ENCODE peak calls at places on chromosomes 11 and 22, in ten cellular contexts. H is RWPE1; Y is activated CD8-positive, alpha-beta memory T cell treated with anti-CD3 and anti-CD28 coated beads, Interleukin-2, amount 50 U/mL, for 4 hours; A is fibroblast of lung; K is T1000; S is nephron progenitor cell; F is neuronal stem cell; V is GM20000; U is AG04450; X is mucosa of descending colon. P is an unnamed sample.
A peak's percentile ranks its signal among the peaks of the same experiment; 100 is the strongest.

GRCh38 chr11:16897460-16898061 is 116.7 kb downstream of the PLEKHA7 start:
- DNase-seq in H (no peak), Y (no peak), A (no peak), K (no peak), S (no peak), F (peak; percentile 76), V (no peak), U (no peak), X (no peak), P (peak; percentile 84)

GRCh38 chr22:26674211-26675190 is 17.1 kb downstream of the MIAT start:
- DNase-seq in H (no peak), Y (no peak), A (no peak), K (no peak), S (no peak), F (no peak), V (peak; percentile 31), U (no peak), X (no peak), P (no peak)

GRCh38 chr22:17873116-17873515 is 98.8 kb upstream of the BID start:
- DNase-seq in H (no peak), Y (no peak), A (no peak), K (no peak), S (no peak), F (no peak), V (no peak), U (no peak), X (no peak), P (no peak)

GRCh38 chr22:35540600-35541253 is at the start of gene RASD2:
- DNase-seq in H (peak; percentile 8), Y (no peak), A (no peak), K (peak; percentile 56), S (peak; percentile 58), F (no peak), V (no peak), U (no peak), X (peak; percentile 45), P (peak; percentile 54)

GRCh38 chr22:30196141-30196866 is 50.3 kb downstream of the LIF start:
- DNase-seq in H (peak; percentile 93), Y (peak; percentile 26), A (peak; percentile 100), K (peak; percentile 90), S (peak; percentile 79), F (no peak), V (peak; percentile 64), U (peak; percentile 100), X (peak; percentile 46), P (peak; percentile 99)

GRCh38 chr11:25436326-25436725 is 895.6 kb upstream of the ANO3 start:
- DNase-seq in H (no peak), Y (no peak), A (no peak), K (no peak), S (no peak), F (no peak), V (no peak), U (no peak), X (no peak), P (no peak)

GRCh38 chr22:37848587-37849088 is 581 bp upstream of the EIF3L start:
- DNase-seq in H (peak; percentile 31), Y (no peak), A (peak; percentile 11), K (no peak), S (no peak), F (no peak), V (no peak), U (no peak), X (peak; percentile 23), P (peak; percentile 47)

GRCh38 chr11:93888026-93888425 is 37.6 kb upstream of the VSTM5 start:
- DNase-seq in H (no peak), Y (no peak), A (no peak), K (no peak), S (no peak), F (no peak), V (no peak), U (no peak), X (no peak), P (no peak)

GRCh38 chr11:72833792-72834501 is 19.7 kb downstream of the ATG16L2 start:
- DNase-seq in H (no peak), Y (no peak), A (no peak), K (no peak), S (no peak), F (no peak), V (no peak), U (no peak), X (no peak), P (no peak)

GRCh38 chr11:59551651-59552521 is 40.5 kb downstream of the OR4D9 start:
- DNase-seq in H (no peak), Y (no peak), A (peak; percentile 80), K (peak; percentile 20), S (peak; percentile 47), F (peak; percentile 58), V (no peak), U (no peak), X (no peak), P (peak; percentile 89)

GRCh38 chr11:7597620-7598019 is 75.7 kb downstream of the CYB5R2 start:
- DNase-seq in H (peak; percentile 59), Y (no peak), A (no peak), K (no peak), S (no peak), F (no peak), V (no peak), U (no peak), X (peak; percentile 89), P (no peak)

GRCh38 chr11:74646964-74647363 is 54.6 kb downstream of the POLD3 start:
- DNase-seq in H (no peak), Y (no peak), A (no peak), K (no peak), S (no peak), F (no peak), V (no peak), U (no peak), X (no peak), P (peak; percentile 29)

GRCh38 chr22:21102659-21103267 is 57.0 kb downstream of the LRRC74B start:
- DNase-seq in H (no peak), Y (peak; percentile 74), A (peak; percentile 52), K (no peak), S (peak; percentile 93), F (peak; percentile 81), V (peak; percentile 83), U (no peak), X (peak; percentile 69), P (peak; percentile 97)

GRCh38 chr22:28438183-28438778 is 241.4 kb downstream of the TTC28 start:
- DNase-seq in H (no peak), Y (no peak), A (no peak), K (no peak), S (no peak), F (no peak), V (no peak), U (no peak), X (no peak), P (no peak)

GRCh38 chr11:450809-451451 is 851 bp downstream of the PTDSS2 start:
- DNase-seq in H (peak; percentile 64), Y (peak; percentile 81), A (peak; percentile 63), K (peak; percentile 5), S (peak; percentile 71), F (peak; percentile 46), V (peak; percentile 71), U (no peak), X (peak; percentile 83), P (peak; percentile 84)

GRCh38 chr11:11760838-11761237 is 80.9 kb upstream of the USP47 start:
- DNase-seq in H (no peak), Y (no peak), A (no peak), K (no peak), S (no peak), F (no peak), V (no peak), U (no peak), X (no peak), P (no peak)

GRCh38 chr22:27139935-27140493 is 482.6 kb downstream of the MIAT start:
- DNase-seq in H (peak; percentile 39), Y (no peak), A (peak; percentile 90), K (peak; percentile 35), S (no peak), F (no peak), V (no peak), U (no peak), X (no peak), P (no peak)

GRCh38 chr11:43904737-43905515 is 24.3 kb downstream of the ALKBH3 start:
- DNase-seq in H (peak; percentile 26), Y (no peak), A (peak; percentile 65), K (no peak), S (no peak), F (no peak), V (no peak), U (no peak), X (no peak), P (peak; percentile 26)

GRCh38 chr11:11261629-11262028 is 91.4 kb downstream of the CSNK2A3 start:
- DNase-seq in H (no peak), Y (no peak), A (no peak), K (no peak), S (no peak), F (no peak), V (no peak), U (no peak), X (no peak), P (no peak)

GRCh38 chr11:108859510-108859909 is 194.6 kb downstream of the DDX10 start:
- DNase-seq in H (no peak), Y (no peak), A (peak; percentile 40), K (no peak), S (no peak), F (no peak), V (no peak), U (no peak), X (no peak), P (no peak)

GRCh38 chr11:74018331-74019005 is 9.6 kb upstream of the UCP3 start:
- DNase-seq in H (no peak), Y (no peak), A (peak; percentile 56), K (no peak), S (no peak), F (no peak), V (no peak), U (peak; percentile 59), X (peak; percentile 95), P (no peak)

GRCh38 chr22:40674274-40674673 is 5.0 kb upstream of the MCHR1 start:
- DNase-seq in H (no peak), Y (no peak), A (no peak), K (no peak), S (no peak), F (no peak), V (no peak), U (no peak), X (no peak), P (no peak)